ENCODE peak calls at places on chromosome 15, in seven cellular contexts. V is naive B cell; T is NCI-H2081; E is aorta; L is activated CD4-positive, alpha-beta T cell treated with anti-CD3 and anti-CD28 coated beads, Interleukin-2, amount 50 U/mL, for 24 hours; P is activated naive CD8-positive, alpha-beta T cell treated with anti-CD3 and anti-CD28 coated beads for 36 hours; S is NCI-H524. C is an unnamed sample.

GRCh38 chr15:59178151-59178705 is 28.4 kb upstream of the LDHAL6B start:
- DNase-seq in V (no peak), T (peak), E (no peak), L (no peak), P (no peak), S (no peak), C (no peak)

GRCh38 chr15:81749667-81750360 is 296.0 kb downstream of the MEX3B start:
- DNase-seq in V (no peak), T (peak), E (no peak), L (no peak), P (no peak), S (peak), C (no peak)

GRCh38 chr15:76460871-76461270 is 124.3 kb downstream of the ISL2 start:
- DNase-seq in V (no peak), T (no peak), E (no peak), L (no peak), P (no peak), S (no peak), C (no peak)

GRCh38 chr15:85618956-85619491 is 175.7 kb downstream of the KLHL25 start:
- DNase-seq in V (no peak), T (no peak), E (peak), L (peak), P (peak), S (no peak), C (peak)

GRCh38 chr15:35667908-35668307 is 121.9 kb upstream of the DPH6 start:
- DNase-seq in V (no peak), T (no peak), E (no peak), L (no peak), P (no peak), S (no peak), C (no peak)

GRCh38 chr15:42444415-42445063 is 46.4 kb downstream of the ZNF106 start:
- DNase-seq in V (no peak), T (no peak), E (no peak), L (no peak), P (no peak), S (no peak), C (no peak)

GRCh38 chr15:95684126-95684525 is 646.4 kb upstream of the NR2F2 start:
- DNase-seq in V (no peak), T (no peak), E (no peak), L (no peak), P (no peak), S (no peak), C (no peak)

GRCh38 chr15:91407237-91407889 is 307.3 kb downstream of the SV2B start:
- DNase-seq in V (no peak), T (peak), E (no peak), L (no peak), P (no peak), S (peak), C (no peak)

GRCh38 chr15:69394556-69395282 is 19.4 kb upstream of the KIF23 start:
- DNase-seq in V (peak), T (peak), E (peak), L (peak), P (peak), S (peak), C (peak)

GRCh38 chr15:66287461-66288055 is 5.8 kb upstream of the DIS3L start:
- DNase-seq in V (peak), T (peak), E (no peak), L (no peak), P (no peak), S (peak), C (no peak)

GRCh38 chr15:70017025-70017424 is 80.7 kb downstream of the TLE3 start:
- DNase-seq in V (no peak), T (no peak), E (no peak), L (no peak), P (no peak), S (no peak), C (no peak)

GRCh38 chr15:90143176-90143655 is 40.9 kb upstream of the IDH2 start:
- DNase-seq in V (peak), T (peak), E (peak), L (peak), P (peak), S (peak), C (peak)

GRCh38 chr15:67839358-67839928 is 402 bp downstream of the RNU6-1 start:
- DNase-seq in V (peak), T (peak), E (no peak), L (no peak), P (no peak), S (peak), C (no peak)

GRCh38 chr15:74781673-74782595 is at the start of gene CSK:
- DNase-seq in V (peak), T (peak), E (peak), L (no peak), P (peak), S (peak), C (peak)

GRCh38 chr15:64950888-64951287 is 38.8 kb downstream of the SPG21 start:
- DNase-seq in V (peak), T (no peak), E (no peak), L (no peak), P (no peak), S (no peak), C (no peak)

GRCh38 chr15:26804063-26804804 is 31.4 kb upstream of the GABRB3 start:
- DNase-seq in V (no peak), T (no peak), E (no peak), L (no peak), P (no peak), S (no peak), C (no peak)

GRCh38 chr15:49215768-49216739 is 46.0 kb downstream of the GALK2 start:
- DNase-seq in V (no peak), T (peak), E (no peak), L (no peak), P (no peak), S (peak), C (no peak)

GRCh38 chr15:58526647-58527192 is 94.9 kb downstream of the LIPC start:
- DNase-seq in V (no peak), T (no peak), E (no peak), L (no peak), P (no peak), S (no peak), C (no peak)

GRCh38 chr15:71080166-71080565 is 35.1 kb upstream of the THSD4 start:
- DNase-seq in V (no peak), T (no peak), E (no peak), L (no peak), P (no peak), S (no peak), C (no peak)

GRCh38 chr15:95025924-95026728 is 794.8 kb downstream of the MCTP2 start:
- DNase-seq in V (no peak), T (peak), E (peak), L (no peak), P (peak), S (peak), C (peak)

GRCh38 chr15:86275361-86275760 is 195.7 kb downstream of the AGBL1 start:
- DNase-seq in V (no peak), T (no peak), E (no peak), L (no peak), P (no peak), S (no peak), C (no peak)

GRCh38 chr15:101652783-101653430 is 726 bp upstream of the TM2D3 start:
- DNase-seq in V (no peak), T (peak), E (no peak), L (peak), P (peak), S (no peak), C (no peak)

GRCh38 chr15:35087759-35088158 is 2.7 kb upstream of the NANOGP8 start:
- DNase-seq in V (no peak), T (no peak), E (no peak), L (no peak), P (no peak), S (no peak), C (no peak)

GRCh38 chr15:73631915-73632669 is 1.1 kb downstream of the NPTN start:
- DNase-seq in V (no peak), T (peak), E (peak), L (no peak), P (no peak), S (peak), C (no peak)

GRCh38 chr15:80436511-80437307 is 32.5 kb downstream of the ARNT2 start:
- DNase-seq in V (no peak), T (no peak), E (no peak), L (peak), P (no peak), S (no peak), C (no peak)

GRCh38 chr15:39216816-39217215 is 364.1 kb upstream of the THBS1 start:
- DNase-seq in V (no peak), T (no peak), E (no peak), L (no peak), P (no peak), S (no peak), C (no peak)

GRCh38 chr15:73924258-73924921 is 1.9 kb upstream of the LOXL1 start:
- DNase-seq in V (no peak), T (no peak), E (peak), L (peak), P (peak), S (peak), C (no peak)

GRCh38 chr15:99341786-99342185 is 90.5 kb downstream of the LRRC28 start:
- DNase-seq in V (no peak), T (no peak), E (no peak), L (no peak), P (no peak), S (no peak), C (no peak)

GRCh38 chr15:31279221-31280036 is 47.2 kb upstream of the KLF13 start:
- DNase-seq in V (no peak), T (no peak), E (peak), L (no peak), P (no peak), S (peak), C (peak)

GRCh38 chr15:60932051-60932915 is 296.8 kb downstream of the RORA start:
- DNase-seq in V (no peak), T (no peak), E (peak), L (peak), P (peak), S (no peak), C (no peak)

GRCh38 chr15:62119224-62119925 is 45.7 kb downstream of the C2CD4B start:
- DNase-seq in V (no peak), T (no peak), E (no peak), L (peak), P (peak), S (peak), C (no peak)